ENCODE peak calls at places on chromosomes 13 and 19, in four cellular contexts. Q, G, B and V are unnamed samples.

GRCh38 chr13:45595968-45596367 is 19.6 kb downstream of the ERICH6B start:
- DNase-seq in Q (no peak), G (no peak), B (no peak), V (no peak)

GRCh38 chr19:17327654-17328516 is 6.8 kb downstream of the ANO8 start:
- DNase-seq in Q (peak), G (peak), B (peak), V (no peak)

GRCh38 chr13:25752957-25753540 is 298.8 kb downstream of the SHISA2 start:
- DNase-seq in Q (no peak), G (no peak), B (peak), V (no peak)

GRCh38 chr13:20411638-20412342 is 113.9 kb downstream of the CRYL1 start:
- DNase-seq in Q (no peak), G (peak), B (no peak), V (peak)

GRCh38 chr13:80563451-80563850 is 222.5 kb upstream of the SPRY2 start:
- DNase-seq in Q (no peak), G (no peak), B (no peak), V (no peak)

GRCh38 chr19:36008336-36008978 is at the start of gene SYNE4:
- DNase-seq in Q (no peak), G (no peak), B (no peak), V (no peak)

GRCh38 chr19:19409235-19410030 is 4.0 kb downstream of the GATAD2A start:
- DNase-seq in Q (peak), G (no peak), B (no peak), V (no peak)

GRCh38 chr13:28329395-28330158 is 165.4 kb downstream of the FLT1 start:
- DNase-seq in Q (no peak), G (no peak), B (peak), V (no peak)

GRCh38 chr13:75437582-75438318 is 44.2 kb downstream of the TBC1D4 start:
- DNase-seq in Q (no peak), G (no peak), B (peak), V (no peak)

GRCh38 chr13:98173431-98173921 is 3.6 kb downstream of the RNF113B start:
- DNase-seq in Q (no peak), G (no peak), B (peak), V (no peak)

GRCh38 chr13:30873519-30873918 is 32.6 kb upstream of the MEDAG start:
- DNase-seq in Q (no peak), G (no peak), B (no peak), V (no peak)

GRCh38 chr13:65508745-65509144 is 1721.4 kb downstream of the PCDH9 start:
- DNase-seq in Q (no peak), G (no peak), B (no peak), V (no peak)

GRCh38 chr13:42405665-42406390 is 133.9 kb downstream of the AKAP11 start:
- DNase-seq in Q (peak), G (peak), B (no peak), V (peak)

GRCh38 chr19:46537136-46538097 is 41.8 kb upstream of the PNMA8B start:
- DNase-seq in Q (peak), G (peak), B (peak), V (no peak)

GRCh38 chr13:65830411-65831172 is 1399.5 kb downstream of the PCDH9 start:
- DNase-seq in Q (no peak), G (no peak), B (no peak), V (no peak)

GRCh38 chr13:107553838-107554237 is 661.5 kb downstream of the LIG4 start:
- DNase-seq in Q (no peak), G (no peak), B (peak), V (no peak)

GRCh38 chr19:35742121-35742724 is at the start of gene IGFLR1:
- DNase-seq in Q (peak), G (peak), B (no peak), V (peak)

GRCh38 chr13:107271226-107271625 is 703.3 kb upstream of the ARGLU1 start:
- DNase-seq in Q (no peak), G (no peak), B (peak), V (no peak)

GRCh38 chr13:74289130-74289529 is 154.9 kb upstream of the KLF12 start:
- DNase-seq in Q (no peak), G (no peak), B (no peak), V (no peak)

GRCh38 chr13:94535775-94536174 is 56.3 kb upstream of the DCT start:
- DNase-seq in Q (no peak), G (no peak), B (no peak), V (no peak)

GRCh38 chr19:49020931-49021895 is 2.9 kb downstream of the CGB3 start:
- DNase-seq in Q (no peak), G (no peak), B (peak), V (no peak)

GRCh38 chr13:42028113-42028799 is 20.2 kb upstream of the DGKH start:
- DNase-seq in Q (no peak), G (no peak), B (no peak), V (no peak)

GRCh38 chr19:33373701-33374405 is at the start of gene CEBPG:
- DNase-seq in Q (peak), G (peak), B (peak), V (no peak)

GRCh38 chr13:53242015-53242414 is 213.4 kb downstream of the OLFM4 start:
- DNase-seq in Q (no peak), G (no peak), B (no peak), V (no peak)

GRCh38 chr19:48481846-48482639 is 12.9 kb downstream of the CYTH2 start:
- DNase-seq in Q (no peak), G (no peak), B (no peak), V (no peak)

GRCh38 chr13:32723987-32724386 is 137.7 kb downstream of the PDS5B start:
- DNase-seq in Q (no peak), G (no peak), B (no peak), V (no peak)
- H3K4me3 ChIP-seq in Q (no peak), G (no peak), B (no peak), V (no peak)

DNA sequence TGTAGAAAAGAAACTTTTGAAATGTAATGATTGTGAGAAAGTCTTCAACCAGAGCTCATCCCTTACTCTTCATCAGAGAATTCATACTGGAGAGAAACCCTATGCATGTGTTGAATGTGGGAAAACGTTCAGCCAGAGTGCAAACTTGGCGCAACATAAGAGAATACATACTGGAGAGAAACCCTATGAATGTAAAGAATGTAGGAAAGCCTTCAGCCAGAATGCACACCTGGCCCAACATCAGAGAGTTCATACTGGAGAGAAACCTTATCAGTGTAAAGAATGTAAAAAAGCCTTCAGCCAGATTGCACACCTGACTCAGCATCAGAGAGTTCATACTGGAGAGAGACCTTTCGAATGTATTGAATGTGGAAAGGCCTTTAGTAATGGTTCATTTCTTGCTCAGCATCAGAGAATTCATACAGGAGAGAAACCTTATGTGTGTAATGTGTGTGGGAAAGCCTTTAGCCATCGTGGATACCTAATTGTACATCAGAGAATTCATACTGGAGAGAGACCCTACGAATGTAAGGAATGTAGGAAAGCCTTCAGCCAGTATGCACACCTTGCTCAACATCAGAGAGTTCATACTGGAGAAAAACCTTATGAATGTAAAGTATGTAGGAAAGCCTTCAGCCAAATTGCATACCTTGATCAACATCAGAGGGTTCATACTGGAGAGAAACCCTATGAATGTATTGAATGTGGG is 19.3 kb downstream of the ZNF583 start:
- DNase-seq in Q (no peak), G (no peak), B (peak), V (no peak)
- H3K4me3 ChIP-seq in Q (no peak), G (peak), B (no peak), V (no peak)

DNA sequence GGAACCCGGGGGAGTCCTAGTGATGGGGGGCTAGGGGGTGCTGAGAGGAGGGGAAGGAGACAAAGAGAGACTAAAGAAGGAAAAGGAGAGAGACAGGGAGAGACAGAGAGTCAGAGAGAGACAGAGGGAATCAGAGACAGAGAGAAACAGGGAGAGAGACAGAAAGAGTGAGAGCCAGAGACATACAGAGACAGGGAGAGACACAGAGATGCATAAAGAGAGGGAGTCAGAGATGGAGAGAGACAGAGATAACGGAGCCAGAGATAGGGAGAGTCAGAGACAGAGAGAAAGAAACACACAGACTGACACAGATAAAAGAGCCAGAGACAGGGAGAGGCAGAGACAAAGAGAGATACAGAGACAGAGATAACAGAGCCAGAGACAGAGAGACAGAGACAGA is 1.5 kb upstream of the TNFSF9 start:
- DNase-seq in Q (no peak), G (no peak), B (no peak), V (no peak)
- H3K4me3 ChIP-seq in Q (no peak), G (no peak), B (no peak), V (peak)

DNA sequence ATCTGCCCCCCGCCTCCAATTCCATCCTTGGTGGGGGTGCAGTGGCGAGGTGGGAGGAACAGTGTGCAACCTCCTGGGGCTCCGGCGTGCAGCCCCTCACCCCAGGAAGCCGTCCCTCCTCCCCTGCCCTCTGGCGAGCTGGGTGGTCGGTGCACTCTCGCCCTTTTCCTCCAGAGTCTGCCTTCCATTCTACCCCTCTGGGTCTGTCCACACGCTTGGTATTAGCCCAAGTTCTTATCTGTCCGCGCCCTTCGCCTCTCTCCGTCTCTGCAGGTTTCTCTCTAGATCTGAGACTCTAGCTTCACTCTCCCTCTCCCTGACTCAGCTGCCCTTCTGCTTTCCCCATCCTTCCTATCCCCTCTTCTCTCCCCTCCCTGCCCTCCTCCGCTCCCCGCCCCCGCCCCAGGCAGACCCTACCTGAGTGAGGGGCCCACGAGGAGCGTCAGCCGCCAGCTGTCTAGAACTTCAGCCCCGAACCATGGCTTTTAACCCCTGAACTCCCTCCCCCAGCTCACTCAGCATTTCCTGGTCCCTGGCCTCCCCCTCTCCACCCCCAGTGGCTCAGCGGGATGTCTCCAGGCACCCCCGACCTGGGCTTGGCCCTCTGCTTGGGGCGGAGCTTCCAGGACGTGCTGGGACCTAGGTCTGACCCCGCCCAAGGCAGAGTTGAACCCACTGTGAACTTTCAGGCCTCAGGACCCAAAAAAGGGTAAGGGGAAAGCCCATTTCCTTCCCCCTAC is 499 bp upstream of the KLK13 start:
- DNase-seq in Q (no peak), G (no peak), B (no peak), V (no peak)
- H3K4me3 ChIP-seq in Q (no peak), G (peak), B (no peak), V (no peak)

DNA sequence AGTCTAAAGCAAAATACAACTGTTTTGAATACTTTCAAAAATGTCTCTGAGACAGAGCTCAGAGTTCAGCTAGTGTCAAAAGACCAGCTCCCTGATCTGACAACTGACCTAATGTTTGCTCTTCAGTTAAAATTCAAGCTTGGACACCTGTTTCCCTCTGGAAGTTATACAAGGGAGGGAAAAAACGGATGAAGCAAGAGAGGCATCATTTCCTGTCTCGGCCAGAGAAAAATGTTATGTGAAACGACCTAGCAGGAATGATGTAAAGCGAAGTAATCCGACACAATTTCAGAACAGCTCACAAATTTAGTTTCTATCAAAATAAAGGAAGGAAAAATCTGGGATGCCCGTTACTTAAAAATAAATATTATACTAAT is 59.4 kb downstream of the ZAR1L start:
- DNase-seq in Q (no peak), G (no peak), B (peak), V (no peak)
- H3K4me3 ChIP-seq in Q (no peak), G (no peak), B (no peak), V (no peak)

GRCh38 chr19:10294368-10294697 is 4.6 kb downstream of the ICAM5 start:
- DNase-seq in Q (no peak), G (no peak), B (no peak), V (no peak)
- H3K4me3 ChIP-seq in Q (no peak), G (no peak), B (no peak), V (no peak)

GRCh38 chr19:16016226-16017137 is 59.8 kb upstream of the TPM4 start:
- DNase-seq in Q (no peak), G (no peak), B (no peak), V (no peak)
- H3K4me3 ChIP-seq in Q (no peak), G (no peak), B (no peak), V (no peak)

GRCh38 chr19:38183227-38183914 is 40.7 kb downstream of the DPF1 start:
- DNase-seq in Q (no peak), G (no peak), B (peak), V (no peak)
- H3K4me3 ChIP-seq in Q (no peak), G (no peak), B (peak), V (no peak)

GRCh38 chr19:821976-822773 is 420 bp upstream of the PLPPR3 start:
- DNase-seq in Q (no peak), G (no peak), B (no peak), V (no peak)
- H3K4me3 ChIP-seq in Q (no peak), G (no peak), B (no peak), V (no peak)

DNA sequence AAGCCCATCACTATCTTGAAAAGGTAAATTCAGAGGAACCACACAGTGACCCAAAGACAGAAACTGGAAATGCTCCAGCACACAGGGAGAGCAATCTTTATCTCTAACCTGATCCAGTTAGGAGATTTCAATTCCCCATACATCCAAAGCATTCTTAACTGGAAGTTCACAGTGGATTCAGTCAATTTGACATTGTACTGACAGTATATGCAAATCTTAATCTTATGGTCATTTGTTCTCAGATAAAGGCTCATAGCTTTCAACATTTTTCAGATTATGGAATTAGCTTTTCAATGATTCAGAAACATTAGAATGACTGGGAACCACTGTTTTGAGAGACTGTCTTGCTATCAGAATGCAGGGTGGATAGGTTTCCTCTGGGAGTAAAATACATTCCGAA is 1455.6 kb downstream of the OLFM4 start:
- DNase-seq in Q (no peak), G (no peak), B (no peak), V (no peak)
- H3K4me3 ChIP-seq in Q (no peak), G (no peak), B (no peak), V (no peak)